ENCODE peak calls at places on chromosomes 11 and 22, in five cellular contexts. J is non-pigmented ciliary epithelial cell, Y is EH, T is activated T-helper 1 cell treated with Interleukin-2 at 50 U/mL for 16 hours, G is fibroblast of the conjunctiva. A is an unnamed sample.

GRCh38 chr11:116935514-116935913 is 98.1 kb upstream of the APOA1 start:
- DNase-seq in G (no peak), T (no peak), J (no peak), Y (no peak), A (no peak)

GRCh38 chr22:24693359-24693758 is 81.2 kb downstream of the PIWIL3 start:
- DNase-seq in T (no peak), J (peak), G (no peak), Y (no peak), A (no peak)

GRCh38 chr11:15139958-15140659 is 25.4 kb downstream of the INSC start:
- DNase-seq in Y (no peak), T (no peak), G (no peak), J (no peak), A (no peak)

GRCh38 chr22:17013396-17014100 is 5.5 kb upstream of the GAB4 start:
- DNase-seq in J (no peak), G (no peak), T (no peak), Y (no peak), A (no peak)

GRCh38 chr11:44964526-44965209 is 14.0 kb upstream of the TP53I11 start:
- DNase-seq in Y (no peak), T (no peak), J (no peak), G (no peak), A (no peak)

GRCh38 chr11:117396970-117397369 is 69.3 kb downstream of the CEP164 start:
- DNase-seq in T (no peak), Y (no peak), J (no peak), G (no peak), A (no peak)

GRCh38 chr11:88098289-88098688 is 77.0 kb downstream of the RAB38 start:
- DNase-seq in J (no peak), Y (peak), T (no peak), G (no peak), A (no peak)

GRCh38 chr11:132099692-132100091 is 729.3 kb downstream of the NTM start:
- DNase-seq in Y (no peak), T (no peak), G (no peak), J (no peak), A (no peak)

GRCh38 chr11:128039140-128040021 is 548.0 kb downstream of the ETS1 start:
- DNase-seq in G (peak), T (peak), Y (peak), J (no peak), A (peak)

GRCh38 chr22:43539572-43540533 is 128.0 kb downstream of the MPPED1 start:
- DNase-seq in Y (no peak), T (no peak), G (no peak), J (no peak), A (no peak)

A was measured in activated CD4-positive, CD25-positive, alpha-beta regulatory T cell.